ENCODE peak calls at places on chromosomes 3 and 15, in eight cellular contexts. Y, T, B, C, M, L, J and K are unnamed samples.

GRCh38 chr15:66923438-66923881 is 141.9 kb upstream of the SMAD3 start:
- DNase-seq in Y (peak), T (no peak), B (no peak), C (peak), M (no peak), L (peak), J (no peak), K (no peak)

GRCh38 chr3:97793415-97794019 is 28.3 kb upstream of the CRYBG3 start:
- DNase-seq in Y (no peak), T (no peak), B (no peak), C (peak), M (no peak), L (no peak), J (peak), K (no peak)

GRCh38 chr3:81749285-81749684 is 12.2 kb downstream of the GBE1 start:
- DNase-seq in Y (no peak), T (no peak), B (no peak), C (no peak), M (no peak), L (no peak), J (no peak), K (no peak)

GRCh38 chr3:86995537-86995936 is 4.6 kb upstream of the VGLL3 start:
- DNase-seq in Y (no peak), T (no peak), B (no peak), C (no peak), M (no peak), L (no peak), J (peak), K (no peak)

GRCh38 chr15:74340139-74340538 is 27.3 kb downstream of the CYP11A1 start:
- DNase-seq in Y (no peak), T (no peak), B (no peak), C (no peak), M (no peak), L (peak), J (peak), K (no peak)

GRCh38 chr3:187870360-187871203 is 125.3 kb upstream of the BCL6 start:
- DNase-seq in Y (no peak), T (no peak), B (no peak), C (no peak), M (no peak), L (no peak), J (no peak), K (no peak)

GRCh38 chr3:117084739-117085270 is 375.2 kb downstream of the TUSC7 start:
- DNase-seq in Y (no peak), T (no peak), B (no peak), C (no peak), M (no peak), L (no peak), J (no peak), K (no peak)

GRCh38 chr3:120645083-120645800 is 36.8 kb downstream of the HGD start:
- DNase-seq in Y (no peak), T (peak), B (no peak), C (no peak), M (peak), L (no peak), J (no peak), K (no peak)

GRCh38 chr3:125154800-125155269 is 57.7 kb downstream of the SLC12A8 start:
- DNase-seq in Y (no peak), T (no peak), B (no peak), C (no peak), M (no peak), L (no peak), J (no peak), K (no peak)

GRCh38 chr15:41746802-41747201 is 27.5 kb upstream of the MAPKBP1 start:
- DNase-seq in Y (no peak), T (no peak), B (no peak), C (no peak), M (no peak), L (no peak), J (peak), K (no peak)

GRCh38 chr15:74179983-74180688 is 6.6 kb downstream of the ISLR start:
- DNase-seq in Y (no peak), T (no peak), B (no peak), C (no peak), M (no peak), L (no peak), J (peak), K (peak)

GRCh38 chr3:46913644-46914043 is 36.1 kb downstream of the PTH1R start:
- DNase-seq in Y (no peak), T (no peak), B (peak), C (no peak), M (no peak), L (no peak), J (no peak), K (no peak)

GRCh38 chr15:34927726-34928125 is 41.8 kb downstream of the AQR start:
- DNase-seq in Y (no peak), T (no peak), B (no peak), C (no peak), M (no peak), L (no peak), J (no peak), K (no peak)

GRCh38 chr3:9079674-9080073 is 116.4 kb upstream of the RAD18 start:
- DNase-seq in Y (no peak), T (no peak), B (no peak), C (no peak), M (no peak), L (no peak), J (no peak), K (no peak)

GRCh38 chr3:9399746-9400145 is 2.3 kb downstream of the SETD5 start:
- DNase-seq in Y (peak), T (peak), B (peak), C (no peak), M (peak), L (peak), J (peak), K (peak)

GRCh38 chr15:74376825-74377581 is 9.6 kb upstream of the CYP11A1 start:
- DNase-seq in Y (peak), T (no peak), B (peak), C (no peak), M (no peak), L (peak), J (no peak), K (no peak)

GRCh38 chr15:27573800-27574485 is 525.2 kb downstream of the OCA2 start:
- DNase-seq in Y (no peak), T (no peak), B (no peak), C (no peak), M (no peak), L (no peak), J (no peak), K (no peak)

GRCh38 chr3:127749787-127750225 is 72.5 kb downstream of the MGLL start:
- DNase-seq in Y (no peak), T (no peak), B (no peak), C (no peak), M (no peak), L (no peak), J (no peak), K (no peak)

GRCh38 chr3:61989681-61990080 is 383.7 kb downstream of the FEZF2 start:
- DNase-seq in Y (no peak), T (no peak), B (no peak), C (no peak), M (no peak), L (no peak), J (no peak), K (no peak)

GRCh38 chr15:48472756-48473155 is 141.5 kb downstream of the DUT start:
- DNase-seq in Y (no peak), T (no peak), B (no peak), C (no peak), M (no peak), L (no peak), J (peak), K (no peak)

GRCh38 chr3:178083906-178084823 is 452.1 kb upstream of the KCNMB2 start:
- DNase-seq in Y (peak), T (no peak), B (no peak), C (no peak), M (no peak), L (no peak), J (peak), K (no peak)

GRCh38 chr3:14261229-14261628 is 82.6 kb downstream of the LSM3 start:
- DNase-seq in Y (peak), T (peak), B (peak), C (peak), M (peak), L (peak), J (peak), K (peak)

GRCh38 chr3:100399341-100400071 is 1.4 kb downstream of the TOMM70 start:
- DNase-seq in Y (no peak), T (no peak), B (no peak), C (no peak), M (no peak), L (no peak), J (no peak), K (no peak)

GRCh38 chr15:58355965-58356358 is 75.8 kb upstream of the LIPC start:
- DNase-seq in Y (no peak), T (no peak), B (no peak), C (no peak), M (no peak), L (no peak), J (no peak), K (no peak)

GRCh38 chr15:97966924-97967620 is 6.6 kb downstream of the ARRDC4 start:
- DNase-seq in Y (no peak), T (no peak), B (no peak), C (no peak), M (no peak), L (no peak), J (no peak), K (no peak)

GRCh38 chr15:75902129-75902557 is 1.5 kb upstream of the FBXO22 start:
- DNase-seq in Y (no peak), T (no peak), B (no peak), C (no peak), M (no peak), L (peak), J (no peak), K (no peak)

GRCh38 chr3:128279594-128279880 is 126.3 kb downstream of the EEFSEC start:
- DNase-seq in Y (no peak), T (no peak), B (no peak), C (no peak), M (no peak), L (no peak), J (no peak), K (no peak)

GRCh38 chr3:8980756-8981257 is 17.5 kb upstream of the RAD18 start:
- DNase-seq in Y (no peak), T (no peak), B (no peak), C (no peak), M (no peak), L (no peak), J (no peak), K (no peak)